ENCODE peak calls at places on chromosomes 4 and X, in eight cellular contexts. Q is left lung, M is fibroblast of lung, S is HFF-Myc, D is AG10803, I is endothelial cell, H is osteoblast, J is progenitor cell of endocrine pancreas. G is an unnamed sample.

GRCh38 chr4:100289980-100290379 is 99.7 kb upstream of the DDIT4L start:
- DNase-seq in Q (no peak), D (peak), J (no peak), S (no peak), H (no peak), M (no peak), I (no peak), G (no peak)

GRCh38 chrX:120145295-120145925 is 13.0 kb upstream of the RHOXF2 start:
- DNase-seq in H (no peak), M (no peak), Q (no peak), D (no peak), S (no peak), J (no peak), I (no peak), G (peak)

GRCh38 chr4:32094987-32095386 is 1374.8 kb downstream of the PCDH7 start:
- DNase-seq in J (no peak), Q (no peak), H (no peak), I (no peak), S (no peak), M (no peak), D (no peak), G (no peak)

GRCh38 chr4:152640058-152640921 is 39.5 kb downstream of the TMEM154 start:
- DNase-seq in Q (no peak), I (no peak), D (peak), J (no peak), H (peak), S (no peak), M (no peak), G (no peak)

GRCh38 chr4:183332447-183332846 is 10.2 kb upstream of the CLDN24 start:
- DNase-seq in J (no peak), I (no peak), S (no peak), Q (no peak), H (no peak), M (no peak), D (no peak), G (no peak)

GRCh38 chrX:43940811-43941210 is 32.4 kb downstream of the NDP start:
- DNase-seq in I (no peak), D (peak), Q (no peak), J (no peak), H (no peak), M (peak), S (no peak), G (no peak)

GRCh38 chr4:8188085-8188484 is 11.0 kb upstream of the SH3TC1 start:
- DNase-seq in D (no peak), S (no peak), H (peak), Q (no peak), J (no peak), M (no peak), I (no peak), G (no peak)

GRCh38 chrX:110310000-110310790 is 7.7 kb downstream of the AMMECR1 start:
- DNase-seq in D (no peak), S (no peak), Q (no peak), M (no peak), J (no peak), I (no peak), H (no peak), G (no peak)

GRCh38 chr4:38076153-38076669 is 116.0 kb downstream of the PTTG2 start:
- DNase-seq in H (no peak), M (no peak), J (no peak), Q (no peak), I (no peak), D (no peak), S (no peak), G (no peak)

GRCh38 chr4:94307231-94307840 is 35.3 kb downstream of the HPGDS start:
- DNase-seq in I (no peak), D (no peak), S (no peak), H (no peak), Q (no peak), J (no peak), M (no peak), G (no peak)

GRCh38 chr4:88962430-88962829 is 94.6 kb downstream of the FAM13A start:
- DNase-seq in D (no peak), Q (no peak), H (no peak), S (no peak), M (no peak), J (no peak), I (no peak), G (no peak)

GRCh38 chr4:120078216-120078615 is 11.6 kb upstream of the MAD2L1 start:
- DNase-seq in H (no peak), I (no peak), D (peak), M (peak), Q (no peak), S (no peak), J (no peak), G (no peak)

GRCh38 chr4:120083152-120083551 is 16.5 kb upstream of the MAD2L1 start:
- DNase-seq in S (no peak), J (no peak), I (no peak), H (no peak), M (no peak), Q (no peak), D (no peak), G (no peak)

GRCh38 chr4:120080533-120080932 is 13.9 kb upstream of the MAD2L1 start:
- DNase-seq in D (no peak), H (no peak), Q (no peak), I (no peak), J (no peak), S (no peak), M (no peak), G (no peak)

GRCh38 chr4:120082286-120082685 is 15.6 kb upstream of the MAD2L1 start:
- DNase-seq in H (no peak), Q (no peak), I (no peak), D (no peak), S (no peak), M (no peak), J (no peak), G (no peak)

DNA sequence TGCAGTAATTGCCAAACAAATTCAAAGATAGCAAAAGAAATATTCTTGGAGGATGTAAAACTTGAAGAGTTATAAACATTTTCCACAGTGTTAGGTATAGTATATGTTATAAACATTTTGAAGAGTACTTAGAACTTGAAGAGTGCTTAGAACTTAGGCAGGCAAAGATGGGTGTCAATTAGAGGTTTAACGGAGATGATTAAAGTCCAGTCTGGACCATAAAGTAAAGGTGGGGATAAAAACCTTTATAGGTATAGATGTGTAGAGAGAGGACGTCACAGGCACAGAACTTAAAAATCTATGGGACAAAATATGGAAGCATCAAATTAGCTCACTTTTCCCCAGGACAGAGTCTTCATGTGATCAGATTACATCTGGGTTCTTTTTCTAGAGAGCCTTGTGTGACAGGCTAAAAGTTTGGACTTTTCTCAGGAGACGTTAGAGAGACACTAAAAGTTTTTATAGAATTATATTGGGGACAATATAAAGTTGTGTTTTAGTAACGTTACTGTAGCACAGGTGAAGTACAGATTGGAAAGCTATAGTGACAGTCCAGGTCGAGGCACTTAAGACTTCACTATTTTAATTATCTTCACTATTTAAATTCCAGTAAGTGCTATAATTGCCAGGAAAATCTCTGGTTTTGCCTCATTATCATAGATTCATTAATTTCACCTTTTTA is 13.3 kb upstream of the MAD2L1 start:
- DNase-seq in M (no peak), D (no peak), J (no peak), I (no peak), Q (no peak), H (no peak), S (no peak), G (no peak)
- TF ChIP-seq CTCF in M (no peak), D (no peak), J (no peak), I (no peak), Q (no peak), H (no peak), S (no peak), G (no peak)

GRCh38 chr4:98148856-98149255 is 5.6 kb upstream of the STPG2 start:
- DNase-seq in M (no peak), D (no peak), I (no peak), S (no peak), H (no peak), Q (no peak), J (no peak), G (no peak)

DNA sequence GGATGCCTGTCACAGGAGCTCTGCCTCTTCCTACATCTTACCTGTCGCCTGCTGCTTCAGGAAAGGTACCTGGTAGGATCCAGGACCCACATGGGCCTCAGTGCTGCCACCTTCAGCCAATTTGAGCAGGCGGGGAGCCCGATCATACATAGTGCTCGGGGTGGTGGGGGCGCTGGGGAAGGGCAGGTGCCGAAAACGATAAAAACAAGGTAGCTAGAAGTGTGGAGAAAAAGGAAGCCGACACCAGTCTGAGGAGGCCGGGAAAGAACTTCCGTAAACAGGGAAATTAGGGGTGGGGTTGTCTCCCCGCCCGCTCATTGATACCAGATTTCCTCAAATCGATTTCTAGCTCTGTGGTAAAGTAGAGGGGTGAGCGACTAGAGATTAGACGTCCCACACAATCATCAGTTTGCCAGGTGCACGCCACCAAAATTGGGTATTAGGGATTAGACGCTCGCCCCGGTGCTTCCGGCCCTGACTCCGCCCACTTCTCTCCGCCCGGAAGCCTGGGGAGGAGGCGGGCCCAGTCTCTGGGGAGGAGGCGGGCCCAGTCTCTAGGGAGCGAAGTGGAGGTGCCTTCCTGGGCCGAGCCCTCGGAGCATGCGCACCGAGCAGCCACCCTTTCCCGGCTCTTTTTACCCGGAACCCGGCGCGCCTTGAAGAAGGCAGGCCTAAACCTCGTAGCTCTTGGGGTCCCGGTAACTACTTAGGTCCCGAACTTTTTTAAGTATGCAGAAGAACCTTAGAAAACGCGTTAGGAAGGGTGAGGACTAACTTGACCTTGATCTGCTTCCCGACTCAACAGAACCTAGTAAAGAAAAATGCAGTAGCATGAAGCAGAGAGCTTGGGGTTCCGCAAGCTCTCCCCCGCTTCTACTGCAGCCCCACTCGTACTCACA is at the start of gene STPG2:
- DNase-seq in I (peak), H (peak), D (peak), M (peak), S (peak), Q (peak), J (peak), G (peak)
- TF ChIP-seq CTCF in I (peak), H (peak), D (peak), M (peak), S (peak), Q (peak), J (peak), G (peak)

DNA sequence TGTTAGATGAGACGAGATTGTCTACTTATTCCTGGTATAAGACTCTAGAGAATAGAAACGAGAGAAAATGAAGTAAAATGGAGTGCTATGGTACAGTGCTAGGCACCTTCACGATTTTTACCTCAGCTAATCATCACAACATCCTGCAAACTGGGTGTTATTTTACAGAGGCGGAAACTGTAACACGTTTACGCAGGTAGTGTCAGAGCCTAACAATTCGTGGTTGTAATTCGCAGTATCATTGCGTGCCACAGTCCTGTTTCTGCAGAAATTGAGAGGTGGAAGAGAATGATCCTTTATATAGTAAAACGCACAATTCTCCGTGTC is 383 bp upstream of the TBC1D19 start:
- DNase-seq in J (no peak), Q (no peak), M (peak), S (no peak), I (no peak), H (peak), D (no peak), G (no peak)
- TF ChIP-seq CTCF in J (no peak), Q (no peak), M (no peak), S (no peak), I (no peak), H (no peak), D (no peak), G (no peak)

DNA sequence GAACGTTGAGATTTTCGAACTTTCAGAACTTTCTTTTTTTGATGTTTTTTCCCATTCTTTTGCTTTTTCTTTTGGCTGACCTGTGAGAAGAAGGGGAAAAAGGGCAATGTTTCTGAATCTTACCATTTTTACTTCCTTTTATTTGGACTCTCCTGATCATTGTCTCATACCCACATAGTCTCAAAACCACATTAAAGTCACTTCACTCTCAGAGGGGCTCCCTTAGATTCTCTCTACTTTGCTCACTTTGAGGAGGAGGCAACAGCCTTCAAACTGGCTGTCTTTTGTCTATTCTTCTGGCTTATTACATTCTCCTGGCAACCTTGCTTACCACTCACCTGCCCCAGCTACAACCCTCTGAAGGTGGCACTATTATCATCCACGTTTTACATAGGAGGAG is 3.7 kb downstream of the CXCL9 start:
- DNase-seq in I (no peak), Q (no peak), M (no peak), D (no peak), H (no peak), S (no peak), J (no peak), G (no peak)
- TF ChIP-seq CTCF in I (no peak), Q (no peak), M (no peak), D (no peak), H (no peak), S (no peak), J (no peak), G (no peak)

DNA sequence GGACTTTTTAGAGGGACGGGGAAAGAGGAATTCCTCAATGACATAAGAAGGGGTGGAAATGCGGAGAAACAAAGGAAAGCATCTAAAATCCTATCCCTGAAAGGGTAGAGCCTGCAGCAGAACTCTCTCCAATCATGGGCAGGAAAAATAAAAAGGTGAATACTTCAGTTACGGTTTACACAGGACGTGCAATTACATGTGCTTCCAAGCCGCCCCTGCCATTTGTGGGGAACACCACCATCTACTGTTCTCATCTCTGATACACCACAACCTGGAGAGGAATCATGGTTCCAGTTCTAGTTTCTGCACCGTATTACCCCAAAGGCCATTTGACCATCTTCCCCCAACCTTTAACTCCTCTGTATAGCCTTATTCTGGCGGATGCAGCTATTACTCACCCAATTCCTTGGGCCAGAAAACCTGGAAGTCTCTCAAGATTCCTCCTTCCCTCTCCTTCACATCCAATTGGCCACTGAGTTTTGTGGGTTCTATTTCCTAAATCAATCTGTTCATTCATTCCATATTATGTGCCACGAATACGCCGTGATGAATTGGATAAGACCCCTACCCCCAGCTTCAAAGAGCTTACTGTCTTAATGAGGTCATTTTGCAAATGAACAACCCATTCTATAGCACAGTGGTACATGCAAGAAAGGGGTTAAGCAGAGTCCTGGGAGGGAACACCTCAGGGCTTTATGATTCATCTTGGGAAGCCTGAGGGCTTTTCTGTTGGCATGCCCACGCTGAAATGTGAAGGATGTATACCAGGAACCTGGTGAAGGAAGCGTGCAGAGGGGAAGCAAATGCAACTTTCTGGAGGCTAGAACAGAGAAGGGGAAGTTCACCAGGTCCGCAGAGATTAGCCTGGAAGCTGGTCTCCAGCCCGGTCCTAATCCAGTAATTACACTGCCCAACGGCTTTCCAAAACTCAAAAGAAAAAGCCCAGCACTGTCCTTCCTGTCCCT is 1.4 kb upstream of the MSL3 start:
- DNase-seq in M (peak), I (no peak), D (no peak), Q (no peak), H (no peak), S (no peak), J (no peak), G (no peak)
- TF ChIP-seq CTCF in M (no peak), I (no peak), D (no peak), Q (no peak), H (no peak), S (no peak), J (no peak), G (no peak)